ENCODE peak calls at places on chromosomes 1 and 21, in five cellular contexts. O is HCT116, G is psoas muscle, T is heart right ventricle, K is A673. L is an unnamed sample.

GRCh38 chr1:67896826-67897225 is 63.6 kb upstream of the GNG12 start:
- DNase-seq in O (no peak), G (no peak), T (no peak), K (no peak), L (no peak)

GRCh38 chr1:34165422-34165921 is 442 bp upstream of the CSMD2 start:
- DNase-seq in O (no peak), G (no peak), T (no peak), K (no peak), L (no peak)

GRCh38 chr21:33240404-33240803 is 10.7 kb downstream of the IFNAR2 start:
- DNase-seq in O (no peak), G (no peak), T (no peak), K (no peak), L (no peak)

GRCh38 chr1:203187306-203188264 is 1.1 kb upstream of the CHI3L1 start:
- DNase-seq in O (no peak), G (no peak), T (no peak), K (no peak), L (no peak)

GRCh38 chr21:33880626-33881025 is 35.0 kb downstream of the ATP5PO start:
- DNase-seq in O (no peak), G (no peak), T (no peak), K (no peak), L (no peak)

GRCh38 chr1:39034114-39034654 is 8.0 kb downstream of the NDUFS5 start:
- DNase-seq in O (no peak), G (no peak), T (no peak), K (no peak), L (no peak)

GRCh38 chr1:234621657-234622335 is 11.8 kb upstream of the IRF2BP2 start:
- DNase-seq in O (no peak), G (no peak), T (no peak), K (no peak), L (no peak)

GRCh38 chr21:45199201-45199600 is 88.5 kb downstream of the POFUT2 start:
- DNase-seq in O (no peak), G (no peak), T (no peak), K (no peak), L (no peak)

GRCh38 chr1:226948051-226948450 is 8.0 kb downstream of the COQ8A start:
- DNase-seq in O (no peak), G (no peak), T (no peak), K (no peak), L (no peak)

GRCh38 chr1:226945106-226945857 is 5.2 kb downstream of the COQ8A start:
- DNase-seq in O (no peak), G (peak), T (no peak), K (no peak), L (no peak)

GRCh38 chr1:226946285-226946684 is 6.2 kb downstream of the COQ8A start:
- DNase-seq in O (no peak), G (no peak), T (no peak), K (no peak), L (no peak)

GRCh38 chr1:226945858-226946245 is 5.8 kb downstream of the COQ8A start:
- DNase-seq in O (no peak), G (no peak), T (no peak), K (no peak), L (no peak)

GRCh38 chr1:226946841-226947240 is 6.7 kb downstream of the COQ8A start:
- DNase-seq in O (no peak), G (no peak), T (no peak), K (no peak), L (no peak)
- H3K27ac ChIP-seq in O (no peak), G (peak), T (peak), K (no peak), L (peak)

DNA sequence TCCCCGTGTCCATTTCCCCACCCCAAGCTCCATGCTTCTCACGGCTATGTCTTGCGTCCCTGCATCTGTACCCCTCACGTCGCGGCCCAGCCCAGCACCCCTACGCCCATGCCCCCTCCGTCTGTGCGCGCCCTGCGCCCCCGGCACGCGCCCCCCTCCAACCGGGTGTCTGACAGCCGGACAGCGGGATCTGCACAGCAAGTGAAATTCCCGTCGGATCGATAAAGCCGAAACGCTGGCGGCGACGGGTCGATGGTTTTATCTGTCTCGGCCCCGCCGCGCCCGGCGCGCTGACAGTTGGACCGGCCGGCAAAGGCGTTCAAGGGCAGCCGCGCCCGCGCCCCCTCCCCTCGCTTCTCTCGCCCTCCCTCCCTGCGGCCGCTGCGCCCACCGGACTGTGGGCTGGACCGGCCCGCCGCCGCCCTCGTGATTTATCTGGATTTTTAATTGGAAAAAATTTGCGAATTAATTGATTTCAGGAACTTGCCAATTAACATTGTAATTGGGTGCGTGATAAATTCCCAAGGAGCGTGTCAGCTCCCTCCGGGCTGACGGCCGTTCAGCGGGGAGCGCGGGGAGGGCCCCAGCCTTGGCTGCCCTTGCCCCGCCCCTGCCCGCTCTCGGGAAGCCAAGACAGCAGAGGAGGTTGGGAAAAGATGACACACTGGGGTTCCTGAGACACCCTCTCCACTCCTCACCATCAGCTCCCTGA is 57.1 kb downstream of the TMEM53 start:
- DNase-seq in O (no peak), G (no peak), T (no peak), K (no peak), L (no peak)
- H3K4me3 ChIP-seq in O (no peak), G (peak), T (peak), K (no peak), L (no peak)

DNA sequence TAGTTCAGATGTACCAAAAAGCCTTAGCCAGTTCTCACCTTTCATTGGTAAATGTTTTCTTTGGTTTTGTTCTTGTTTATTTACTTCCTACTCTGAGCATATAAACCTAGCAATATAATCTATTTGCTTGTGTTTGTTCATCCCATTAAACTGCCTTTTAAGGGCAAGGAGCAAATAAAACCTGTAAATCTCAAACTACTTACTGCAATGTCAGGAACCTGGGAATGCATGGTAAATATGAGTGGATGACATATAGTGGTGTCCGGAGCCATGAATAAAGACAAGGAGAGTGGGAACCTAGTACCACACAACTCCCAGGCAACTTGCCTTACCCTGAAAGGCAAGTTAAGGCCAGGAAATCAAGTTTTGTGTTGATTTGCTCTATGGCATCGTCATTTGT is 1133.8 kb upstream of the NCAM2 start:
- DNase-seq in O (no peak), G (no peak), T (no peak), K (no peak), L (no peak)
- H3K27ac ChIP-seq in O (no peak), G (no peak), T (no peak), K (no peak), L (no peak)

GRCh38 chr1:54884768-54885167 is 2.2 kb downstream of the DHCR24 start:
- DNase-seq in O (no peak), G (no peak), T (no peak), K (no peak), L (no peak)
- H3K4me3 ChIP-seq in O (no peak), G (peak), T (no peak), K (peak), L (peak)

DNA sequence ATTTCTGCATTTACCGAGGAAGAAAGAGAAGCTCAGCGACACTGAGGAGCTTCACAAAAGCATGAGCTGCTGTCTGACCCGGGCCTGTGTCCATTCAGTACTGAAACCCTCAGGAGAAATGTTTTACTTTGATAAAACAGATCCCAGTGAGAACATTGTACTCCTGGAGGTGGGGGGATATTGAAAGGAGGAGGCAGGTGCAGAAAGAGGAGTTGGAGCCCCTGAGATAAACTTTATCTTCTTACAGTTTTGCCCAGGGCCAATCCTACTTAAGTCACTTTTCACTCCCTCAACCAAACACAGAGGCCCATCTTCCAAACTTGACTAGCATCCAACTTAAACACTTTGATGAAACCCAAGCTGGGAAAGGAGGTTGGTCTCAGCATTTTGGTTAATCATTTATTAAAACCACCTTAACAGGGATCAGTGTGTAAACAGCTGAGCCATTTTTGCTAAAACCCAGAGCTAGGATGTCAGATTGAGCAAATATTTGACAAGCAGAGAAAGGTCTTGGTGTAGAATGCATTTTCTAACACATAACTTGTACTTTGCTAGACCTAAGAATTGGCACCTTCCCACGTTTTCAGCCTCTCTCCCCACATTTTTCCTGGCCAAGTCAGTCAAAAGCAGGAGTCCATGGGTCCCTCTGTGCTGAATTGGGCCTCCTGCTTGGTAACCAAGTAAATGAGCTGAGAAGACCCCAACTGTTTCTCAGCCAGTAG is 32.5 kb upstream of the SARS1 start:
- DNase-seq in O (no peak), G (no peak), T (no peak), K (no peak), L (no peak)
- H3K27ac ChIP-seq in O (no peak), G (no peak), T (no peak), K (no peak), L (peak)

DNA sequence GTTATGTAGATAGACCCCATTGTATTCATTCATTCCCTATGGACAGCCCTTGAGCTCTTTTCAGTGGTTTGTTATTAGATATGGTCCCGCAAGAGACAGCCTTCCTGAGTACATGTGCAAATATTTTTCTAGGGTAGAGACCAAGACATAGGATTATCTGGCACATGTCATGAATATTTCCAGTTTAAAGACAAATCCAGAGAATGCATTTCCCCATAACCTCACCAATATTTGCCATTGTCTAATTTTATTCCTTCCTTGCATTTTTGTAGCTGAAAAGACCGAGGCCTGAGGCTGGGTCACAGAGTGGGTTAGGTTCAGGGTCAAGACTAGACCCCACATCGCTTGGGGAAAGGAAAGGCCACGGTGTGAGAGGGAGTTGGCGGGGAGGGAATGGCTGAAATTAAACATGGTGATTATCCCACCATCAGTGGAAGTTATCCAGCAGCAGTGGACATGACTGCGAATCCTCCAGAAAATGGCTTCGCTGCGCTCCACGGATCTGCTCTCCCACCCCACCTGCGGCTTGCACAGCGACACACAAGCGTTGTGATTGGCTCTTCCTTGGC is 15.9 kb upstream of the STMN1 start:
- DNase-seq in O (no peak), G (no peak), T (no peak), K (no peak), L (no peak)
- H3K4me3 ChIP-seq in O (no peak), G (peak), T (peak), K (peak), L (peak)

L was measured in lung.